ENCODE peak calls at places on chromosomes 12 and 14, in seven cellular contexts. E, X, D, O, U, T and V are unnamed samples.

GRCh38 chr12:32272465-32272864 is 126.9 kb upstream of the FGD4 start:
- DNase-seq in U (no peak), T (no peak), E (no peak), X (no peak), O (no peak), D (no peak), V (no peak)

GRCh38 chr12:685388-685787 is 22.1 kb upstream of the NINJ2 start:
- DNase-seq in O (no peak), E (peak), X (no peak), D (no peak), U (no peak), T (peak), V (peak)

GRCh38 chr14:30165255-30165654 is 237.6 kb upstream of the PRKD1 start:
- DNase-seq in T (no peak), D (no peak), O (no peak), U (no peak), E (no peak), X (no peak), V (no peak)

GRCh38 chr14:74825008-74825407 is 50.9 kb downstream of the PROX2 start:
- DNase-seq in E (no peak), D (no peak), T (no peak), U (no peak), X (no peak), O (no peak), V (no peak)

GRCh38 chr14:71591929-71592328 is 340.3 kb upstream of the RGS6 start:
- DNase-seq in O (no peak), T (no peak), X (no peak), U (no peak), D (peak), E (peak), V (no peak)

GRCh38 chr14:60217713-60218112 is 31.3 kb upstream of the PPM1A start:
- DNase-seq in X (no peak), O (no peak), D (no peak), U (peak), T (no peak), E (no peak), V (no peak)

GRCh38 chr12:69484428-69484827 is 14.2 kb downstream of the FRS2 start:
- DNase-seq in X (no peak), O (no peak), D (no peak), U (no peak), T (no peak), E (no peak), V (peak)

GRCh38 chr12:44835641-44836379 is 40.3 kb downstream of the NELL2 start:
- DNase-seq in X (peak), U (peak), D (no peak), E (no peak), T (no peak), O (no peak), V (no peak)

GRCh38 chr12:111775205-111776193 is 8.8 kb downstream of the ALDH2 start:
- DNase-seq in E (no peak), U (peak), T (peak), O (peak), D (peak), X (peak), V (peak)

GRCh38 chr12:122160761-122161160 is 13.3 kb downstream of the IL31 start:
- DNase-seq in U (no peak), T (no peak), E (no peak), D (no peak), O (no peak), X (no peak), V (no peak)

GRCh38 chr12:105552056-105552455 is 221.6 kb downstream of the C12orf75 start:
- DNase-seq in D (no peak), O (no peak), E (no peak), U (no peak), T (no peak), X (peak), V (no peak)

GRCh38 chr14:33285902-33286700 is 347.4 kb downstream of the NPAS3 start:
- DNase-seq in X (no peak), T (no peak), O (no peak), U (no peak), E (no peak), D (no peak), V (peak)

GRCh38 chr14:90491221-90491867 is 94.5 kb downstream of the CALM1 start:
- DNase-seq in U (peak), O (no peak), X (no peak), T (no peak), E (no peak), D (no peak), V (peak)

GRCh38 chr12:131640436-131640969 is 70.4 kb upstream of the SFSWAP start:
- DNase-seq in X (peak), E (no peak), D (no peak), O (no peak), U (no peak), T (no peak), V (no peak)

GRCh38 chr14:93702946-93703345 is 85.3 kb downstream of the PRIMA1 start:
- DNase-seq in X (no peak), O (no peak), U (no peak), E (no peak), D (no peak), T (no peak), V (peak)

GRCh38 chr14:53715390-53715730 is 241.3 kb downstream of the BMP4 start:
- DNase-seq in O (no peak), U (no peak), D (peak), T (no peak), E (no peak), X (peak), V (no peak)